ENCODE peak calls at places on chromosomes 5 and 9, in eight cellular contexts. Z is HEK293T; H is sciatic nerve; I is lung; D is effector CD4-positive, alpha-beta T cell; K is body of pancreas; M is stimulated activated CD8-positive, alpha-beta memory T cell treated with anti-CD3 and anti-CD28 coated beads, Interleukin-2, amount 100 ng/mL, for 48 hours; R is dorsolateral prefrontal cortex. W is an unnamed sample.

GRCh38 chr5:68110264-68110663 is 105.3 kb upstream of the PIK3R1 start:
- DNase-seq in I (no peak), R (no peak), D (no peak), K (no peak), H (no peak), Z (no peak), M (no peak), W (peak; percentile 63)

GRCh38 chr5:83145241-83145640 is 67.9 kb downstream of the XRCC4 start:
- DNase-seq in H (no peak), I (no peak), Z (no peak), R (no peak), D (no peak), M (no peak), K (no peak), W (no peak)

GRCh38 chr5:89064054-89064453 is 181.1 kb upstream of the MEF2C start:
- DNase-seq in Z (no peak), D (no peak), K (no peak), M (no peak), I (no peak), R (no peak), H (no peak), W (no peak)

GRCh38 chr9:1460143-1460769 is 410.1 kb downstream of the DMRT2 start:
- DNase-seq in I (no peak), D (no peak), Z (peak; percentile 14), M (no peak), R (no peak), K (no peak), H (no peak), W (no peak)

GRCh38 chr9:89340332-89340731 is 22.0 kb downstream of the SECISBP2 start:
- DNase-seq in I (no peak), M (no peak), Z (no peak), H (no peak), R (no peak), D (no peak), K (no peak), W (no peak)

GRCh38 chr5:146540421-146540820 is 24.4 kb upstream of the GPR151 start:
- DNase-seq in M (no peak), D (no peak), R (no peak), Z (no peak), I (no peak), K (no peak), H (no peak), W (no peak)

GRCh38 chr5:169280286-169280685 is 20.7 kb downstream of the SLIT3 start:
- DNase-seq in D (no peak), R (no peak), H (no peak), M (no peak), Z (no peak), I (no peak), K (no peak), W (no peak)

GRCh38 chr5:172722309-172722815 is 48.6 kb downstream of the DUSP1 start:
- DNase-seq in H (no peak), Z (no peak), I (no peak), D (peak; percentile 15), K (no peak), R (no peak), M (no peak), W (no peak)

GRCh38 chr9:107809859-107810492 is 320.4 kb upstream of the KLF4 start:
- DNase-seq in H (no peak), D (no peak), M (no peak), I (no peak), R (no peak), Z (no peak), K (no peak), W (no peak)

GRCh38 chr5:82331557-82331956 is 53.4 kb upstream of the RPS23 start:
- DNase-seq in D (no peak), R (no peak), H (no peak), K (no peak), Z (no peak), M (no peak), I (no peak), W (no peak)

GRCh38 chr5:59035681-59036080 is 452.8 kb downstream of the RAB3C start:
- DNase-seq in D (no peak), K (no peak), R (no peak), H (no peak), M (no peak), I (no peak), Z (no peak), W (no peak)

GRCh38 chr5:137402436-137403187 is 96.5 kb downstream of the SPOCK1 start:
- DNase-seq in H (no peak), I (no peak), K (no peak), R (no peak), D (no peak), Z (no peak), M (no peak), W (no peak)

GRCh38 chr5:66967102-66967501 is 229.5 kb downstream of the CD180 start:
- DNase-seq in R (no peak), M (no peak), K (no peak), D (no peak), I (no peak), Z (no peak), H (no peak), W (no peak)

W was measured in LNCaP clone FGC.